ENCODE peak calls at places on chromosomes 2 and 18, in four cellular contexts. One of them, this sample, is unnamed.

GRCh38 chr2:236665572-236666118 is 96.0 kb downstream of the ACKR3 start:
- DNase-seq in A549: peak
- DNase-seq in HepG2: no peak
- DNase-seq in GM12878: no peak
- DNase-seq in this sample: no peak

GRCh38 chr2:5364361-5364760 is 327.8 kb upstream of the SOX11 start:
- DNase-seq in A549: no peak
- DNase-seq in HepG2: no peak
- DNase-seq in GM12878: no peak
- DNase-seq in this sample: no peak

GRCh38 chr2:173860566-173860965 is 104.6 kb downstream of the SP3 start:
- DNase-seq in A549: no peak
- DNase-seq in HepG2: no peak
- DNase-seq in GM12878: no peak
- DNase-seq in this sample: no peak

GRCh38 chr2:202101049-202101579 is 28.1 kb downstream of the KIAA2012 start:
- DNase-seq in A549: no peak
- DNase-seq in HepG2: no peak
- DNase-seq in GM12878: no peak
- DNase-seq in this sample: no peak

GRCh38 chr2:169323841-169324240 is 38.5 kb downstream of the LRP2 start:
- DNase-seq in A549: no peak
- DNase-seq in HepG2: no peak
- DNase-seq in GM12878: no peak
- DNase-seq in this sample: no peak

GRCh38 chr2:176753752-176754474 is 458.7 kb upstream of the HNRNPA3 start:
- DNase-seq in A549: no peak
- DNase-seq in HepG2: no peak
- DNase-seq in GM12878: no peak
- DNase-seq in this sample: no peak

GRCh38 chr2:38474833-38475566 is 97.9 kb upstream of the ATL2 start:
- DNase-seq in A549: no peak
- DNase-seq in HepG2: peak
- DNase-seq in GM12878: no peak
- DNase-seq in this sample: no peak

GRCh38 chr18:26482567-26482966 is 65.8 kb downstream of the KCTD1 start:
- DNase-seq in A549: peak
- DNase-seq in HepG2: no peak
- DNase-seq in GM12878: no peak
- DNase-seq in this sample: no peak

GRCh38 chr2:81412681-81413080 is 1108.1 kb upstream of the LRRTM1 start:
- DNase-seq in A549: peak
- DNase-seq in HepG2: no peak
- DNase-seq in GM12878: no peak
- DNase-seq in this sample: no peak

GRCh38 chr2:105617631-105618350 is 126.9 kb upstream of the NCK2 start:
- DNase-seq in A549: peak
- DNase-seq in HepG2: peak
- DNase-seq in GM12878: no peak
- DNase-seq in this sample: no peak

GRCh38 chr18:36101943-36102342 is 27.2 kb downstream of the SLC39A6 start:
- DNase-seq in A549: no peak
- DNase-seq in HepG2: no peak
- DNase-seq in GM12878: no peak
- DNase-seq in this sample: no peak

GRCh38 chr18:63162271-63163014 is 157.1 kb downstream of the BCL2 start:
- DNase-seq in A549: no peak
- DNase-seq in HepG2: no peak
- DNase-seq in GM12878: peak
- DNase-seq in this sample: no peak

GRCh38 chr2:159286709-159287441 is 372 bp upstream of the WDSUB1 start:
- DNase-seq in A549: peak
- DNase-seq in HepG2: peak
- DNase-seq in GM12878: peak
- DNase-seq in this sample: peak

GRCh38 chr2:33378551-33379220 is 97.8 kb upstream of the RASGRP3 start:
- DNase-seq in A549: no peak
- DNase-seq in HepG2: no peak
- DNase-seq in GM12878: no peak
- DNase-seq in this sample: no peak

GRCh38 chr18:49368876-49369440 is 91.5 kb downstream of the DYM start:
- DNase-seq in A549: no peak
- DNase-seq in HepG2: peak
- DNase-seq in GM12878: no peak
- DNase-seq in this sample: no peak

GRCh38 chr2:166653185-166653813 is 159.2 kb upstream of the SCN7A start:
- DNase-seq in A549: no peak
- DNase-seq in HepG2: peak
- DNase-seq in GM12878: no peak
- DNase-seq in this sample: no peak

GRCh38 chr2:22536131-22536530 is 848.8 kb upstream of the KLHL29 start:
- DNase-seq in A549: peak
- DNase-seq in HepG2: no peak
- DNase-seq in GM12878: no peak
- DNase-seq in this sample: no peak

GRCh38 chr2:121043827-121044222 is 241.2 kb downstream of the TFCP2L1 start:
- DNase-seq in A549: peak
- DNase-seq in HepG2: no peak
- DNase-seq in GM12878: no peak
- DNase-seq in this sample: no peak

GRCh38 chr2:158586491-158586890 is 129.7 kb downstream of the PKP4 start:
- DNase-seq in A549: peak
- DNase-seq in HepG2: peak
- DNase-seq in GM12878: no peak
- DNase-seq in this sample: no peak

GRCh38 chr2:169933124-169933711 is 106.0 kb downstream of the UBR3 start:
- DNase-seq in A549: peak
- DNase-seq in HepG2: peak
- DNase-seq in GM12878: no peak
- DNase-seq in this sample: peak

GRCh38 chr2:68860111-68860510 is 11.1 kb downstream of the BMP10 start:
- DNase-seq in A549: no peak
- DNase-seq in HepG2: no peak
- DNase-seq in GM12878: no peak
- DNase-seq in this sample: peak

GRCh38 chr2:37654932-37655331 is 16.5 kb downstream of the CDC42EP3 start:
- DNase-seq in A549: no peak
- DNase-seq in HepG2: no peak
- DNase-seq in GM12878: peak
- DNase-seq in this sample: no peak

GRCh38 chr2:133940134-133940533 is 313.7 kb upstream of the MGAT5 start:
- DNase-seq in A549: no peak
- DNase-seq in HepG2: no peak
- DNase-seq in GM12878: no peak
- DNase-seq in this sample: no peak

GRCh38 chr2:134452042-134452733 is 198.3 kb downstream of the MGAT5 start:
- DNase-seq in A549: no peak
- DNase-seq in HepG2: no peak
- DNase-seq in GM12878: no peak
- DNase-seq in this sample: no peak

GRCh38 chr2:228015741-228016140 is 144.3 kb downstream of the DAW1 start:
- DNase-seq in A549: no peak
- DNase-seq in HepG2: no peak
- DNase-seq in GM12878: no peak
- DNase-seq in this sample: no peak

GRCh38 chr2:143390185-143390584 is 261.0 kb downstream of the ARHGAP15 start:
- DNase-seq in A549: no peak
- DNase-seq in HepG2: no peak
- DNase-seq in GM12878: no peak
- DNase-seq in this sample: no peak

GRCh38 chr2:140865851-140866250 is 1265.0 kb downstream of the LRP1B start:
- DNase-seq in A549: no peak
- DNase-seq in HepG2: no peak
- DNase-seq in GM12878: no peak
- DNase-seq in this sample: no peak

DNA sequence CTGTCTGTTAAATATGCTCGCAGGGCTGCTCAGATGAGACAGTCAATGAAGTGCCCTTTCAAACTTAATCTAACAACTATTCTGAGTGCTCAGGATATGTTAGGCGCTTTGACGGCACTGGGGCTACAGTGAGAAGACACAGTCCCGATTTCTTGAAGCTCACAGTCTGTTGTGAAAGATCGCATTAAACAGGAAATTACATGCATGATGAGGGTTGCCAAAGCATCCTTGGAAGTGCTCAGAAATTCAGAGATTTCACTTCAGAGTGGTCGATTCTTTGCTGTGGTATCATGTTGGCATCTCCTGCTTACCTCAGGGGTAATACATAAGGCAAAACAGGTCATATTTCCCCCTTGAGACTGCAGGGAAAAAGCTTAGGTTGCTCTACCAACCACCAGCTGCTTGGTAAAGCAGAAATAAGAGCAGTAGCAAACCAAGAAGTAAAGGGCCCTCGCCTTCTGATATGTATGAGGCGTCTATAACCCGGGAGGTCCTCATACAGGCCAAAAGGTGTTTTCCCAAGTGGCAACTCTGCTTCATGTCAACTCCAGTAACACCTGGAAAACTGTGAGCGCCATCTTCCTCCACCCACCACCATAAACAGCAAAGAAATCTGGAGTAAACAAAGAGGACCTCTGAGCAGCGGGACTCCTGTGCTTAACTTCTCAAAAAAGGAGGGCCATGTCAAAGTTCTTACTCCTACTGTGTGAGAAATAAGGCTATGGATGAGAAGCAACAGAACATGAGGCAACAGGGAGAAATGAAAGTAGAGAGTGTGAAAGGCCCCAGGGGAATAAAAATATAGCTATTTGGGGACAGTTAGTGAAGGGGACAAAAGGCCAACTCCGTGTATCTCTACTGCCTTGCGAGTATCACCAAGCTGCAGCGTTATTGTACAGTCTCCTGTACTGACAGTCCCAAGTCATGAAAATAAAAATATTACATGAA is 79.3 kb downstream of the CLHC1 start:
- DNase-seq in A549: no peak
- DNase-seq in HepG2: no peak
- DNase-seq in GM12878: no peak
- DNase-seq in this sample: no peak
- TF ChIP-seq REST in A549: no peak
- TF ChIP-seq REST in HepG2: no peak
- TF ChIP-seq REST in GM12878: no peak
- TF ChIP-seq REST in this sample: no peak

DNA sequence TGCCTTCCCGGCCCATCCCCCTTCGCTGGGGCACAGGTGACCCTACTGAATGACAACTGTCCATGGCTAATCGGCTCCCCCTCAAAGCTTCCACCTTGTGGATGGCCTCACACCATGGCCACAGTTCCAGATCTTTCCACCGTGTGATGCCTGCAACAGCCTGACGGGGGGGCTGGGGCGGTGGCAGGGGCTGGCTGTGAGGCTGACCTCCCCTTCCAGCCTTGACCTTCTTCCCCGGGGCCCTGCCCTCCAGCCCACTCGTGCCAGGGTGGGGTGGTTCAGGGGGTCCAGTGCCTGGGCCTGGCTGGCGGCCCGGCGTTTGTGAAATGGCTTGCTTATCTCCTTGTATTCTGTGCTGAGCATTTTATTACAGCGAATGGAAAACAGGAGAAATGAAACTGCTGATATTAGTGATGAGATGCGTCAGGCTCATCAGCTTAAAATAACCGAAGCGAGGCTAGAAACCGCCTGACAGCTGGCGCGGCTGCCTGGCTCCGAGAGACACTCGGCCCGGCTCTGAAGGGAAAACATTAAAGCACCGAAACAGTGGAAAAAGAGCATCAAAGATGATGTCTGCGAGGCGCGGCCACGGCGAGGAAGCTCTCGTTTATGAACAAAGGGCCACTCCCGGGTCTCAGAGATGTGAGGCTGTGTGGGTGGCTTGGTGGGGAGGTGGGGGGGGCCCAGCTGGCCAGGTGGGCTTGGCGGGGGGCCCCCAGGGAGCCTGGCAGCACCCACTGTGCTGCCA is 916 bp upstream of the PDCD1 start:
- DNase-seq in A549: no peak
- DNase-seq in HepG2: no peak
- DNase-seq in GM12878: no peak
- DNase-seq in this sample: peak
- H3K4me3 ChIP-seq in A549: no peak
- H3K4me3 ChIP-seq in HepG2: no peak
- H3K4me3 ChIP-seq in GM12878: peak
- H3K4me3 ChIP-seq in this sample: no peak

DNA sequence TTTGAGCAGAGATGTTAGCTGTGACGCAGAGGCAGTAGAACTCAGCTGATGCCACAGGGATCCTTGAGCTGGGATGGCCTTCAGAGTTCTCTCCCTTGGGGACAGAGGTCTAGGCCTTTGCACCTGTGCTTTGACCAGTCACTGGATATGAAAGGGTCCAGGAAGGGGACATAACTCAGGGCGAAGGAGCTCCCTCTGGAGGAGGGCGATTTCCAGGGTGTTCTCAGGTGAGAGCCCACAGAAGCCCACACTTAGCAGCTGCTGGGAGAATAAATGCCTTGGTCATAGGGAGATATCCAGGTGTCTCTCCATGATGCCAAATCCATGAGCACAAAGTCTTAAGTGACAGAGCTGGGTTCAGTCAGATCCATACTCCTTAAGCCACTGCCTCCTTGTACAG is 369.2 kb downstream of the NYAP2 start:
- DNase-seq in A549: no peak
- DNase-seq in HepG2: no peak
- DNase-seq in GM12878: no peak
- DNase-seq in this sample: no peak
- TF ChIP-seq PBX3 in A549: no peak
- TF ChIP-seq PBX3 in HepG2: no peak
- TF ChIP-seq PBX3 in GM12878: no peak
- TF ChIP-seq PBX3 in this sample: no peak

DNA sequence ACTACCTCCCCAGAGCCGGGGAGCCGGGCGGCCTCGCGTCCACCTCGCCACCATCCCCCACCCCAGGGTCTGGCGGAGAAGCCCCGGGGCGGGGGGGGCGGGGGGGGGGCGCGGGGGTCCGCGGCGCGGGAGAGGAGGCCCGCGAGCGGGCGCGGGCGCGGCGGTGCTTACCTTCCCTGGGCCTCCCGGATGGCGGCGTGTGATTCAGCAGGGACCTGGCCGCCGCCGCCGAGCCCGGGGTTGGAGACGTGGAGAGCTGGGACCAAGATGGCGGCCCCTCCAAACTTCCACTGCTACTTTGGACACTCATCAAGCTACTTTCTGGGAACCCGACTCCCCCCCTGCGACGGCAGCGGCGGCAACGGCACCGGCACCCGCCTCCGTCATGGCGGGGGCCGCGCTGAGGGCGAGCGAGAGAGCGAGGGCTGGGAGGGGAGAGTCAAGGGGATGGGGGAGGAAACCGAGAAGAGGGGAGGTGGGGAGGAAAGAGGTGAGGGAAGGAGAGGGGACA is 519 bp downstream of the TLK1 start:
- DNase-seq in A549: peak
- DNase-seq in HepG2: peak
- DNase-seq in GM12878: no peak
- DNase-seq in this sample: peak
- TF ChIP-seq REST in A549: no peak
- TF ChIP-seq REST in HepG2: peak
- TF ChIP-seq REST in GM12878: no peak
- TF ChIP-seq REST in this sample: no peak

DNA sequence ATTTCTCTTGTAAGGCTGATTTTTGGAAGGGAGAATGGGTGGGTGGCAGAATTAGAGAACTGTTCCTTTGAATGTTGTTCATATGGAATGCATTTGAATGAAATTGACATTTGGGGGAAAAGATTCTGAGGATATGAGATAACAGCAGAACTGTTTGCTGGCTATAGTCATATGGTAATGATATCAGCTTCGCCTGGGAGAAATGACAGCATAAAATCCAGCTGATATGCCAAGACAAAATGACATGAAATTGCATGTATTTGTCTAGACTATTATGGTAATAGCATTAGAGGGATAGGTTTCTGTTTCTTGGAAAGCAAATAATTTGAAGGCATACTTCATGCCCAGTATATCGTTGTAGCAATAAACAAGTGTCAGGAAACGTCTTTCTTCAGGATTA is 150.8 kb upstream of the SPATS2L start:
- DNase-seq in A549: no peak
- DNase-seq in HepG2: no peak
- DNase-seq in GM12878: no peak
- DNase-seq in this sample: peak
- H3K4me3 ChIP-seq in A549: no peak
- H3K4me3 ChIP-seq in HepG2: no peak
- H3K4me3 ChIP-seq in GM12878: no peak
- H3K4me3 ChIP-seq in this sample: no peak

This sample was measured in SK-N-SH.